ENCODE peak calls at places on chromosomes 6 and 20, in nine cellular contexts. U, T, K, P, D, Z, N, Q and O are unnamed samples.
A peak's percentile ranks its signal among the peaks of the same experiment; 100 is the strongest.

GRCh38 chr6:106692112-106692822 is 62.9 kb downstream of the QRSL1 start:
- DNase-seq in U (no peak), T (peak; percentile 40), K (peak; percentile 43), P (peak; percentile 25), D (no peak), Z (peak; percentile 77), N (peak; percentile 73), Q (no peak), O (no peak)

GRCh38 chr6:150813319-150813992 is 52.0 kb upstream of the MTHFD1L start:
- DNase-seq in U (no peak), T (no peak), K (no peak), P (no peak), D (no peak), Z (no peak), N (peak; percentile 95), Q (no peak), O (no peak)

GRCh38 chr6:125611573-125612399 is 137.6 kb upstream of the HEY2 start:
- DNase-seq in U (no peak), T (no peak), K (no peak), P (no peak), D (no peak), Z (no peak), N (no peak), Q (no peak), O (no peak)

GRCh38 chr6:84657486-84657885 is 106.9 kb downstream of the TBX18 start:
- DNase-seq in U (no peak), T (no peak), K (no peak), P (peak; percentile 28), D (no peak), Z (no peak), N (peak; percentile 16), Q (no peak), O (no peak)

GRCh38 chr6:149887343-149887742 is 10.6 kb downstream of the RAET1E start:
- DNase-seq in U (no peak), T (no peak), K (no peak), P (peak; percentile 62), D (no peak), Z (no peak), N (peak; percentile 98), Q (no peak), O (no peak)

GRCh38 chr6:167452338-167453081 is 127.6 kb downstream of the TTLL2 start:
- DNase-seq in U (no peak), T (no peak), K (no peak), P (no peak), D (no peak), Z (no peak), N (no peak), Q (peak; percentile 52), O (no peak)

GRCh38 chr6:47455533-47456209 is 21.9 kb upstream of the CD2AP start:
- DNase-seq in U (no peak), T (no peak), K (peak; percentile 51), P (no peak), D (no peak), Z (peak; percentile 56), N (peak; percentile 74), Q (no peak), O (no peak)

GRCh38 chr20:41889125-41889870 is 271.1 kb upstream of the CHD6 start:
- DNase-seq in U (no peak), T (no peak), K (no peak), P (peak; percentile 1), D (no peak), Z (no peak), N (peak; percentile 2), Q (no peak), O (peak; percentile 10)

GRCh38 chr20:21272279-21272678 is 30.9 kb upstream of the XRN2 start:
- DNase-seq in U (no peak), T (no peak), K (no peak), P (no peak), D (no peak), Z (no peak), N (peak; percentile 14), Q (no peak), O (no peak)

GRCh38 chr20:10433623-10434466 is at the start of gene MKKS:
- DNase-seq in U (peak; percentile 70), T (peak; percentile 93), K (peak; percentile 92), P (peak; percentile 94), D (no peak), Z (peak; percentile 89), N (peak; percentile 95), Q (peak; percentile 89), O (peak; percentile 74)

GRCh38 chr6:163466839-163467390 is 52.4 kb downstream of the QKI start:
- DNase-seq in U (no peak), T (no peak), K (no peak), P (no peak), D (no peak), Z (no peak), N (peak; percentile 9), Q (no peak), O (no peak)

GRCh38 chr6:6972456-6972855 is 135.3 kb upstream of the RREB1 start:
- DNase-seq in U (no peak), T (no peak), K (no peak), P (peak; percentile 66), D (no peak), Z (no peak), N (peak; percentile 70), Q (no peak), O (no peak)

GRCh38 chr20:53578492-53579222 is 15.0 kb downstream of the ZNF217 start:
- DNase-seq in U (no peak), T (peak; percentile 51), K (peak; percentile 93), P (peak; percentile 94), D (no peak), Z (peak; percentile 47), N (peak; percentile 89), Q (peak; percentile 59), O (peak; percentile 82)

GRCh38 chr6:117309613-117310012 is 44.3 kb downstream of the VGLL2 start:
- DNase-seq in U (no peak), T (no peak), K (no peak), P (no peak), D (no peak), Z (no peak), N (no peak), Q (no peak), O (no peak)

GRCh38 chr20:56998438-56998837 is 268.0 kb downstream of the BMP7 start:
- DNase-seq in U (no peak), T (no peak), K (no peak), P (no peak), D (no peak), Z (no peak), N (no peak), Q (no peak), O (no peak)

GRCh38 chr20:45088247-45088646 is 12.7 kb downstream of the KCNS1 start:
- DNase-seq in U (no peak), T (no peak), K (no peak), P (peak; percentile 38), D (no peak), Z (no peak), N (peak; percentile 71), Q (no peak), O (no peak)

GRCh38 chr6:88494401-88495140 is 328.4 kb upstream of the CNR1 start:
- DNase-seq in U (no peak), T (no peak), K (no peak), P (no peak), D (no peak), Z (no peak), N (no peak), Q (no peak), O (no peak)

GRCh38 chr6:113172531-113172966 is 684.6 kb upstream of the MARCKS start:
- DNase-seq in U (no peak), T (peak; percentile 13), K (peak; percentile 41), P (no peak), D (no peak), Z (no peak), N (no peak), Q (peak; percentile 62), O (no peak)

GRCh38 chr6:5764401-5764955 is 242.2 kb downstream of the NRN1 start:
- DNase-seq in U (no peak), T (no peak), K (no peak), P (no peak), D (peak; percentile 56), Z (no peak), N (no peak), Q (peak; percentile 85), O (no peak)

GRCh38 chr6:5765141-5765760 is 241.5 kb downstream of the NRN1 start:
- DNase-seq in U (no peak), T (no peak), K (no peak), P (no peak), D (no peak), Z (no peak), N (no peak), Q (no peak), O (no peak)

GRCh38 chr6:5767471-5767870 is 239.3 kb downstream of the NRN1 start:
- DNase-seq in U (no peak), T (no peak), K (no peak), P (no peak), D (no peak), Z (no peak), N (no peak), Q (no peak), O (no peak)

GRCh38 chr6:5763871-5764270 is 242.9 kb downstream of the NRN1 start:
- DNase-seq in U (no peak), T (no peak), K (no peak), P (no peak), D (no peak), Z (no peak), N (no peak), Q (no peak), O (no peak)

GRCh38 chr6:5766260-5766659 is 240.5 kb downstream of the NRN1 start:
- DNase-seq in U (no peak), T (no peak), K (no peak), P (no peak), D (no peak), Z (no peak), N (no peak), Q (no peak), O (no peak)
- TF ChIP-seq CTCF in U (no peak), T (no peak), K (no peak), P (peak; percentile 46), D (no peak), Z (no peak), N (peak; percentile 6), Q (peak; percentile 59), O (peak; percentile 16)

GRCh38 chr6:13274707-13275434 is 53.5 kb downstream of the TBC1D7 start:
- DNase-seq in U (no peak), T (no peak), K (no peak), P (no peak), D (no peak), Z (no peak), N (no peak), Q (no peak), O (no peak)
- H3K4me3 ChIP-seq in U (no peak overlapping the region), T (peak overlapping the region; percentile 22), K (no peak overlapping the region), P (no peak overlapping the region), D (no peak overlapping the region), Z (no peak overlapping the region), N (no peak overlapping the region), Q (no peak overlapping the region), O (no peak overlapping the region)

DNA sequence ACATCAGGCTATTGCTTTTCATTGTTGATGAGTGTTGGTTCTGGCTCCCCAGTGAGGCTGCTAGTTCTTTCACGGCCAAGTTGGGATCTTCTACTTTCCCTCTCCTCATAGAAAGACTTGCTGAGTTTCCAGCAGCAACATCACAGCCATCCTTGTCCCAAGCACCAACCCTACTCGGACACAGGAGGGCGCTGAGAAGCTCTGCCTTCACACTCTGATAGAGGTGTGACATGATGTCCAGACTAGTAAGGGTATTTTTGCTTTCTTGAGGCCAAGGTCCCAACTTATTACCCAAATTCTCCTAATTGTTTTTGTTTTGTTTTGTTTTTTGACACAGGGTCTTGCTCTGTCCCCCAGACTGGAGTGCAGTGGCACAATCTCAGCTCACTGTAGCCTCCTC is 3.0 kb upstream of the GCM1 start:
- DNase-seq in U (no peak), T (no peak), K (no peak), P (peak; percentile 7), D (no peak), Z (no peak), N (peak; percentile 37), Q (no peak), O (no peak)
- TF ChIP-seq CTCF in U (no peak), T (no peak), K (no peak), P (peak; percentile 51), D (no peak), Z (no peak), N (peak; percentile 37), Q (no peak), O (no peak)

GRCh38 chr6:29631209-29631810 is 1.7 kb downstream of the GABBR1 start:
- DNase-seq in U (no peak), T (no peak), K (no peak), P (peak; percentile 15), D (no peak), Z (no peak), N (peak; percentile 20), Q (no peak), O (no peak)
- H3K4me3 ChIP-seq in U (no peak overlapping the region), T (no peak overlapping the region), K (no peak overlapping the region), P (peak overlapping the region; percentile 73), D (no peak overlapping the region), Z (peak overlapping the region; percentile 84), N (no peak overlapping the region), Q (no peak overlapping the region), O (no peak overlapping the region)